ENCODE peak calls at places on chromosome 3, in ten cellular contexts. C is AG09309; S is neural crest cell; D is neural progenitor cell; V is endodermal cell; Y is activated T-helper 1 cell treated with anti-CD3 and anti-CD28 coated beads, Interleukin-12 subunit alpha, Interleukin-12 subunit beta, Interleukin-2, Interleukin-4 antibody, amounts not matched to agents 30 ng/mL and 10 ng/mL and 1 ng/mL, durations not matched to agents 14 hours and 24 hours and 36 hours; M is EH; R is HTR-8/SVneo; K is left lung; Q is H54. E is an unnamed sample.

GRCh38 chr3:64289622-64290021 is 64.4 kb upstream of the PRICKLE2 start:
- DNase-seq in C (no peak), S (no peak), D (no peak), V (no peak), Y (no peak), M (no peak), R (no peak), K (no peak), Q (no peak), E (no peak)

GRCh38 chr3:45434996-45435395 is 46.6 kb downstream of the LARS2 start:
- DNase-seq in C (no peak), S (no peak), D (no peak), V (no peak), Y (no peak), M (no peak), R (no peak), K (no peak), Q (no peak), E (no peak)

GRCh38 chr3:63037116-63037515 is 161.9 kb upstream of the CADPS start:
- DNase-seq in C (no peak), S (no peak), D (no peak), V (no peak), Y (no peak), M (no peak), R (no peak), K (no peak), Q (no peak), E (no peak)

GRCh38 chr3:132867956-132868355 is 145.7 kb upstream of the NPHP3 start:
- DNase-seq in C (no peak), S (no peak), D (no peak), V (no peak), Y (no peak), M (peak; percentile 9), R (no peak), K (no peak), Q (no peak), E (no peak)

GRCh38 chr3:12135029-12135634 is 23.6 kb downstream of the TIMP4 start:
- DNase-seq in C (no peak), S (peak; percentile 68), D (peak; percentile 79), V (peak; percentile 92), Y (peak; percentile 45), M (peak; percentile 66), R (peak; percentile 59), K (peak; percentile 72), Q (peak; percentile 49), E (peak; percentile 76)

GRCh38 chr3:11062704-11063103 is 70.2 kb downstream of the SLC6A1 start:
- DNase-seq in C (no peak), S (no peak), D (no peak), V (no peak), Y (no peak), M (no peak), R (no peak), K (no peak), Q (no peak), E (no peak)

GRCh38 chr3:158570999-158571702 is at the start of gene MLF1:
- DNase-seq in C (peak; percentile 68), S (peak; percentile 92), D (peak; percentile 98), V (peak; percentile 99), Y (peak; percentile 80), M (peak; percentile 95), R (peak; percentile 97), K (peak; percentile 97), Q (peak; percentile 93), E (peak; percentile 98)

GRCh38 chr3:74287557-74287956 is 326.9 kb downstream of the CNTN3 start:
- DNase-seq in C (no peak), S (no peak), D (no peak), V (no peak), Y (no peak), M (peak; percentile 20), R (no peak), K (no peak), Q (no peak), E (no peak)

GRCh38 chr3:16338999-16339398 is 74.0 kb downstream of the OXNAD1 start:
- DNase-seq in C (peak; percentile 97), S (no peak), D (no peak), V (no peak), Y (peak; percentile 12), M (peak; percentile 97), R (peak; percentile 20), K (no peak), Q (peak; percentile 50), E (no peak)

GRCh38 chr3:1734494-1735122 is 364.1 kb upstream of the CNTN4 start:
- DNase-seq in C (no peak), S (no peak), D (no peak), V (no peak), Y (no peak), M (no peak), R (no peak), K (no peak), Q (no peak), E (no peak)

GRCh38 chr3:5330152-5330810 is 142.8 kb downstream of the EDEM1 start:
- DNase-seq in C (no peak), S (no peak), D (no peak), V (no peak), Y (no peak), M (peak; percentile 49), R (no peak), K (no peak), Q (no peak), E (no peak)

GRCh38 chr3:59127071-59127470 is 77.2 kb upstream of the CFAP20DC start:
- DNase-seq in C (peak; percentile 86), S (no peak), D (no peak), V (no peak), Y (no peak), M (peak; percentile 95), R (peak; percentile 57), K (no peak), Q (peak; percentile 44), E (no peak)

GRCh38 chr3:126259411-126260391 is 79.3 kb upstream of the ALDH1L1 start:
- DNase-seq in C (no peak), S (peak; percentile 36), D (peak; percentile 60), V (peak; percentile 86), Y (no peak), M (peak; percentile 32), R (peak; percentile 34), K (no peak), Q (no peak), E (peak; percentile 85)

GRCh38 chr3:160629491-160629890 is 47.5 kb upstream of the ARL14 start:
- DNase-seq in C (no peak), S (no peak), D (no peak), V (no peak), Y (no peak), M (peak; percentile 11), R (no peak), K (no peak), Q (no peak), E (no peak)

GRCh38 chr3:105527949-105528348 is 161.2 kb downstream of the ALCAM start:
- DNase-seq in C (no peak), S (no peak), D (no peak), V (no peak), Y (no peak), M (peak; percentile 37), R (peak; percentile 26), K (no peak), Q (no peak), E (no peak)

GRCh38 chr3:101070260-101071121 is 77.3 kb upstream of the ABI3BP start:
- DNase-seq in C (no peak), S (peak; percentile 18), D (peak; percentile 71), V (peak; percentile 97), Y (peak; percentile 32), M (peak; percentile 15), R (peak; percentile 22), K (peak; percentile 41), Q (no peak), E (peak; percentile 93)

GRCh38 chr3:195179782-195180489 is 91.0 kb downstream of the XXYLT1 start:
- DNase-seq in C (no peak), S (no peak), D (no peak), V (peak; percentile 40), Y (no peak), M (no peak), R (no peak), K (no peak), Q (no peak), E (no peak)

GRCh38 chr3:197713477-197713822 is 23.3 kb downstream of the RUBCN start:
- DNase-seq in C (no peak), S (no peak), D (no peak), V (no peak), Y (no peak), M (no peak), R (no peak), K (no peak), Q (no peak), E (no peak)

GRCh38 chr3:19799887-19800286 is 134.1 kb downstream of the EFHB start:
- DNase-seq in C (no peak), S (no peak), D (no peak), V (no peak), Y (no peak), M (no peak), R (no peak), K (no peak), Q (no peak), E (no peak)

GRCh38 chr3:177427096-177427495 is 229.8 kb upstream of the TBL1XR1 start:
- DNase-seq in C (no peak), S (no peak), D (no peak), V (no peak), Y (peak; percentile 65), M (no peak), R (no peak), K (no peak), Q (no peak), E (no peak)

GRCh38 chr3:127265581-127265981 is 22.3 kb downstream of the PRR20G start:
- DNase-seq in C (no peak), S (no peak), D (no peak), V (no peak), Y (no peak), M (no peak), R (no peak), K (no peak), Q (no peak), E (no peak)

GRCh38 chr3:150225986-150226385 is 182.1 kb upstream of the TSC22D2 start:
- DNase-seq in C (no peak), S (no peak), D (no peak), V (no peak), Y (no peak), M (no peak), R (no peak), K (no peak), Q (no peak), E (no peak)

GRCh38 chr3:115825046-115825445 is 201.7 kb downstream of the GAP43 start:
- DNase-seq in C (no peak), S (no peak), D (no peak), V (no peak), Y (no peak), M (peak; percentile 51), R (no peak), K (no peak), Q (no peak), E (no peak)

GRCh38 chr3:10614160-10614559 is 108.8 kb upstream of the ATP2B2 start:
- DNase-seq in C (no peak), S (no peak), D (no peak), V (no peak), Y (no peak), M (no peak), R (no peak), K (no peak), Q (no peak), E (no peak)

GRCh38 chr3:193214445-193214844 is 26.6 kb upstream of the PLAAT1 start:
- DNase-seq in C (no peak), S (no peak), D (no peak), V (no peak), Y (no peak), M (no peak), R (no peak), K (no peak), Q (no peak), E (no peak)

GRCh38 chr3:174060431-174060830 is 662.9 kb downstream of the NLGN1 start:
- DNase-seq in C (no peak), S (no peak), D (no peak), V (no peak), Y (no peak), M (no peak), R (no peak), K (no peak), Q (no peak), E (no peak)

GRCh38 chr3:8301977-8302589 is 199.5 kb upstream of the LMCD1 start:
- DNase-seq in C (peak; percentile 44), S (peak; percentile 7), D (peak; percentile 62), V (no peak), Y (no peak), M (peak; percentile 63), R (peak; percentile 37), K (no peak), Q (peak; percentile 16), E (peak; percentile 34)

GRCh38 chr3:149426325-149426724 is 48.2 kb upstream of the TM4SF4 start:
- DNase-seq in C (no peak), S (no peak), D (peak; percentile 53), V (no peak), Y (no peak), M (no peak), R (no peak), K (no peak), Q (no peak), E (no peak)

E was measured in ELF-1.